ENCODE peak calls at places on chromosomes 12 and 14, in five cellular contexts. G, N, W, B and V are unnamed samples.

GRCh38 chr14:28773917-28774691 is 7.5 kb downstream of the FOXG1 start:
- DNase-seq in G (no peak), N (peak; percentile 55), W (no peak), B (no peak), V (no peak)

GRCh38 chr12:63400746-63401145 is 249.7 kb upstream of the AVPR1A start:
- DNase-seq in G (no peak), N (peak; percentile 3), W (no peak), B (no peak), V (no peak)

GRCh38 chr12:88889326-88890110 is 309.2 kb upstream of the KITLG start:
- DNase-seq in G (no peak), N (peak; percentile 89), W (no peak), B (no peak), V (no peak)

GRCh38 chr12:92745874-92746553 is 43.2 kb downstream of the PLEKHG7 start:
- DNase-seq in G (peak; percentile 94), N (peak; percentile 98), W (peak; percentile 82), B (peak; percentile 71), V (peak; percentile 32)

GRCh38 chr14:68703093-68703492 is 89.8 kb downstream of the ZFP36L1 start:
- DNase-seq in G (no peak), N (peak; percentile 65), W (no peak), B (peak; percentile 71), V (no peak)

GRCh38 chr14:48323655-48324054 is 648.2 kb upstream of the MDGA2 start:
- DNase-seq in G (no peak), N (peak; percentile 1), W (no peak), B (no peak), V (no peak)

GRCh38 chr12:12032771-12033588 is 37.8 kb upstream of the BCL2L14 start:
- DNase-seq in G (peak; percentile 94), N (peak; percentile 90), W (peak; percentile 76), B (peak; percentile 81), V (peak; percentile 77)

GRCh38 chr14:39267592-39268112 is 33.9 kb downstream of the MIA2 start:
- DNase-seq in G (no peak), N (peak; percentile 58), W (no peak), B (no peak), V (no peak)

GRCh38 chr12:49348781-49349180 is 2.1 kb downstream of the DNAJC22 start:
- DNase-seq in G (no peak), N (no peak), W (no peak), B (no peak), V (no peak)

GRCh38 chr14:36974985-36975384 is 197.4 kb downstream of the SLC25A21 start:
- DNase-seq in G (no peak), N (no peak), W (no peak), B (no peak), V (no peak)

GRCh38 chr12:18706798-18707197 is 31.0 kb downstream of the PLCZ1 start:
- DNase-seq in G (no peak), N (peak; percentile 30), W (no peak), B (no peak), V (no peak)

GRCh38 chr14:50191499-50191898 is 39.9 kb downstream of the SOS2 start:
- DNase-seq in G (no peak), N (no peak), W (no peak), B (no peak), V (no peak)

GRCh38 chr12:15001733-15002471 is 29.1 kb downstream of the PDE6H start:
- DNase-seq in G (no peak), N (peak; percentile 36), W (peak; percentile 23), B (peak; percentile 35), V (no peak)

GRCh38 chr14:77961853-77962580 is 162.1 kb downstream of the ADCK1 start:
- DNase-seq in G (no peak), N (no peak), W (no peak), B (no peak), V (no peak)

GRCh38 chr12:79452906-79453305 is 237.9 kb downstream of the PAWR start:
- DNase-seq in G (no peak), N (no peak), W (no peak), B (no peak), V (no peak)

GRCh38 chr12:108591267-108591980 is 6.5 kb downstream of the TMEM119 start:
- DNase-seq in G (no peak), N (no peak), W (no peak), B (no peak), V (no peak)

GRCh38 chr12:65415826-65416225 is 137.3 kb downstream of the MSRB3 start:
- DNase-seq in G (no peak), N (no peak), W (no peak), B (no peak), V (no peak)

GRCh38 chr14:95889236-95889979 is 12.8 kb downstream of the TUNAR start:
- DNase-seq in G (no peak), N (no peak), W (no peak), B (no peak), V (no peak)

GRCh38 chr12:25598956-25599355 is 45.9 kb upstream of the LMNTD1 start:
- DNase-seq in G (no peak), N (no peak), W (no peak), B (no peak), V (no peak)

GRCh38 chr12:19131020-19131431 is 1.5 kb downstream of the PLEKHA5 start:
- DNase-seq in G (no peak), N (peak; percentile 78), W (peak; percentile 25), B (no peak), V (no peak)

GRCh38 chr12:101891462-101891971 is 14.1 kb downstream of the DRAM1 start:
- DNase-seq in G (no peak), N (peak; percentile 72), W (no peak), B (peak; percentile 84), V (no peak)

GRCh38 chr12:12079291-12079690 is 8.6 kb downstream of the BCL2L14 start:
- DNase-seq in G (peak; percentile 42), N (no peak), W (no peak), B (no peak), V (no peak)

DNA sequence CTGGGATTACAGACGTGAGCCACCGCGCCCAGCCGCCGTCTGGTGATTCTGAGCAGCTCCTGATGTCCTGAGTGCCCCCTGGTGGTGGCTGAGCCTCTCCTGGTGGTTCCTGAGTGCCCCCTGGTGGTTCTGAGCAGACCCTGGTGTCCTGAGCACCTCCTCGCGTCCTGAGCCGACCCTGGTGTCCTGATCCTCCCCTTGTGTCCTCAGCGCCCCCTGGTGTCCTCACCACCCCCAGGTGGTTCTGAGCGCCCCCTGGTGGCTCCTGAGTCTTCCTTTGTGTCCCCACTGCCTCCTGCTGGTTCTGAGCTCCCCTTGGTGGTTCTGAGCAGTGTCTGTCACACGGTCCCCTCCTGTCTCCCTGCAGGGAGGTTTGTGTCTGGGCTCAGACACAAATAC is 1304.9 kb downstream of the TMEM121 start:
- DNase-seq in G (peak; percentile 10), N (no peak), W (no peak), B (no peak), V (no peak)
- H3K9me3 ChIP-seq in G (no peaks in the 10 kb centered on the region), N (no peaks in the 10 kb centered on the region), W (no peaks in the 10 kb centered on the region), B (no peaks in the 10 kb centered on the region), V (no peaks in the 10 kb centered on the region)

GRCh38 chr14:82595466-82595865 is 1061.8 kb upstream of the SEL1L start:
- DNase-seq in G (no peak), N (no peak), W (no peak), B (no peak), V (no peak)
- H3K9me3 ChIP-seq in G (no peaks in the 10 kb centered on the region), N (no peaks in the 10 kb centered on the region), W (no peaks in the 10 kb centered on the region), B (no peaks in the 10 kb centered on the region), V (no peaks in the 10 kb centered on the region)

GRCh38 chr14:105944632-105945610 is 418.5 kb downstream of the TMEM121 start:
- DNase-seq in G (no peak), N (no peak), W (peak; percentile 39), B (peak; percentile 61), V (peak; percentile 75)
- H3K9me3 ChIP-seq in G (no peaks in the 10 kb centered on the region), N (no peaks in the 10 kb centered on the region), W (no peaks in the 10 kb centered on the region), B (no peaks in the 10 kb centered on the region), V (no peaks in the 10 kb centered on the region)

GRCh38 chr12:130142736-130143135 is 19.5 kb upstream of the FZD10 start:
- DNase-seq in G (no peak), N (no peak), W (no peak), B (no peak), V (no peak)
- H3K9me3 ChIP-seq in G (no peaks in the 10 kb centered on the region), N (no peaks in the 10 kb centered on the region), W (no peaks in the 10 kb centered on the region), B (no peaks in the 10 kb centered on the region), V (no peaks in the 10 kb centered on the region)

DNA sequence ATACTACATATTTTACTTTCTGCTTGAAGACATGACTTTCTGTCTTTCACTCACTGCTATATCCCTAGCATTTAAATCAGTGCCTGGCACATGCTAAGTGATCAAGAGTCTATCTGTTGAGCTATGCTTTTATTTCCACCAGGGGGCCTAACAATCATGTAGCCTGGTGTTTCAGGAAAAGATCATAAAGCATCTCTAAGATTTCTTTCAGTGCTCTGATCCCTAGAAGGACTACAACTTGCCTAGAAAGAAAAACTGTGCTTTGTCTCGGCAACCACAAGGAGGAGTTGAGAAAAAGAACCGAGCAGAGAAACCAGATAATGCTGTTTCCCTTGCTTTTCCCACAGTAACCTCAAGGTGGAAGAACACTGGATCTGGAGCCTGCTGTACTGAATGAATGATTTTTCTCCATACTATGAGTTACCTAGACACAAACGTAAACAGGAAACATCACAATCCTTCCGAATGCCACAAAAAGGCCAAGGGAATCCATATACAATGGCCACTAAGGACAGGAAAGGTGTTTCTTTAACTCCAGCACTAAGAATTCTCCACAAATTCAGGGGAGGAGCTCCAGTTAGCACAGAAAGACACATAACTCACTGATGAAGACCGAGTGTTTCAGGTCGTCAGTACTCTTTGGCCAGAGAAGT is 1.2 kb downstream of the CRY1 start:
- DNase-seq in G (peak; percentile 92), N (peak; percentile 95), W (peak; percentile 14), B (no peak), V (peak; percentile 24)
- H3K9me3 ChIP-seq in G (no peaks in the 10 kb centered on the region), N (no peaks in the 10 kb centered on the region), W (no peaks in the 10 kb centered on the region), B (no peaks in the 10 kb centered on the region), V (no peaks in the 10 kb centered on the region)

GRCh38 chr12:124334976-124335375 is 40.1 kb downstream of the RFLNA start:
- DNase-seq in G (no peak), N (no peak), W (no peak), B (no peak), V (no peak)
- H3K9me3 ChIP-seq in G (no peaks in the 10 kb centered on the region), N (no peaks in the 10 kb centered on the region), W (no peaks in the 10 kb centered on the region), B (no peaks in the 10 kb centered on the region), V (no peaks in the 10 kb centered on the region)

DNA sequence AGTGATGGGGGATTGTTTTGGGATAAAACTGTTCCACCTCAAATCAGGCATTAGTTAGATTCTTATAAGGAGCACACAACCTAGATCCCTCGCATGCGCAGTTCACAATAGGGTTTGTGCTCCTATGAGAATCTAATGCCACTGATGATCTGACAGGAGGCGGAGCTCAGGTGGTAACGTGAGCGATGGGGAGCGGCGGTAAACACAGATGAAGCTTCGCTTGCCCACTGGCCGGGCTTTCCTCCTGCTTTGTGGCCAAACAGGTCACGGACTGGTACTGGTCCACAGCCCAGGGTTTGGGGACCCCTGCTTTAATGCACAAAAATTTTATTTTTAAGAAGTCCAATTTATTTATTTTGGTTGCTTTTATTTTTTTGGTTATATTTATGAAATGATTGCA is 238.8 kb downstream of the AACS start:
- DNase-seq in G (no peak), N (no peak), W (no peak), B (no peak), V (no peak)
- H3K9me3 ChIP-seq in G (no peaks in the 10 kb centered on the region), N (no peaks in the 10 kb centered on the region), W (no peaks in the 10 kb centered on the region), B (no peaks in the 10 kb centered on the region), V (no peaks in the 10 kb centered on the region)

DNA sequence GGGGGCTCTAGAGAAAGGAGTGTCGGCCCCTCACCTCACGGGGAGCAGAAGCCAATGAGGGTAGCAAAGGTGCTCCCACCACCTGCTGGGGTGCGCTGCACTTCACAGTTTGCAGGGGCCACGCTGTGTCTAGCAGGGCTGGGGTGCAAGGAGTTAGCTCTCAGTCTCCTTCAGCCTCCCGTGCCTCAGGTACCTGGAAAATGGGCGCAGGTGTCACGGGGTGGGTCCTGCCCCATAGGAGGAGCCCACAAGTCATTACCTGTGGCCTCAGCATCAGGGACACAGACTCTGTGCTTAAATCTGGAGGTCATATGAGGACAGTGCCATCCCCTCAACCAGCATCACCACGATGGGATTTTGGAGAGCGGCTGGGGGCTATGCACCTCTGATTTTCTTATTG is 326.7 kb downstream of the ADGRD1 start:
- DNase-seq in G (no peak), N (no peak), W (no peak), B (peak; percentile 12), V (no peak)
- H3K9me3 ChIP-seq in G (no peaks in the 10 kb centered on the region), N (no peaks in the 10 kb centered on the region), W (no peaks in the 10 kb centered on the region), B (no peaks in the 10 kb centered on the region), V (no peaks in the 10 kb centered on the region)

GRCh38 chr14:60508363-60508706 is 611 bp upstream of the SIX6 start:
- DNase-seq in G (no peak), N (no peak), W (no peak), B (no peak), V (no peak)
- H3K9me3 ChIP-seq in G (no peaks in the 10 kb centered on the region), N (no peaks in the 10 kb centered on the region), W (no peaks in the 10 kb centered on the region), B (no peaks in the 10 kb centered on the region), V (no peaks in the 10 kb centered on the region)